ENCODE peak calls at places on chromosome 2, in eight cellular contexts. Y, B, Z, G, L, C, N and V are unnamed samples.

GRCh38 chr2:38509322-38509946 is 93.3 kb downstream of the HNRNPLL start:
- DNase-seq in Y (no peak), B (peak), Z (peak), G (no peak), L (peak), C (no peak), N (no peak), V (peak)

GRCh38 chr2:172953970-172954852 is 121.4 kb upstream of the MAP3K20 start:
- DNase-seq in Y (no peak), B (no peak), Z (no peak), G (peak), L (no peak), C (no peak), N (no peak), V (no peak)

GRCh38 chr2:240832816-240833497 is 12.9 kb upstream of the KIF1A start:
- DNase-seq in Y (no peak), B (no peak), Z (no peak), G (no peak), L (no peak), C (no peak), N (no peak), V (no peak)

GRCh38 chr2:238106698-238107524 is 6.8 kb downstream of the ESPNL start:
- DNase-seq in Y (no peak), B (no peak), Z (no peak), G (peak), L (no peak), C (no peak), N (no peak), V (no peak)

GRCh38 chr2:136327162-136327852 is 209.4 kb upstream of the CXCR4 start:
- DNase-seq in Y (no peak), B (no peak), Z (no peak), G (peak), L (no peak), C (peak), N (no peak), V (no peak)

GRCh38 chr2:132760971-132761370 is 91.0 kb upstream of the LYPD1 start:
- DNase-seq in Y (no peak), B (no peak), Z (no peak), G (peak), L (no peak), C (no peak), N (no peak), V (no peak)

GRCh38 chr2:100643906-100644501 is 81.2 kb downstream of the PDCL3 start:
- DNase-seq in Y (no peak), B (no peak), Z (no peak), G (no peak), L (no peak), C (no peak), N (no peak), V (no peak)

GRCh38 chr2:39494784-39495251 is 57.7 kb upstream of the MAP4K3 start:
- DNase-seq in Y (no peak), B (no peak), Z (peak), G (peak), L (peak), C (no peak), N (no peak), V (peak)

GRCh38 chr2:240374085-240374907 is 61.2 kb upstream of the GPC1 start:
- DNase-seq in Y (no peak), B (no peak), Z (peak), G (peak), L (peak), C (no peak), N (no peak), V (peak)

GRCh38 chr2:23522726-23523410 is 137.9 kb downstream of the KLHL29 start:
- DNase-seq in Y (no peak), B (no peak), Z (no peak), G (no peak), L (no peak), C (no peak), N (no peak), V (no peak)

GRCh38 chr2:122193622-122194021 is 438.2 kb downstream of the TSN start:
- DNase-seq in Y (no peak), B (no peak), Z (no peak), G (no peak), L (no peak), C (no peak), N (no peak), V (no peak)

GRCh38 chr2:47483191-47483590 is 80.2 kb downstream of the MSH2 start:
- DNase-seq in Y (no peak), B (no peak), Z (no peak), G (no peak), L (no peak), C (no peak), N (no peak), V (no peak)

GRCh38 chr2:230893881-230894781 is 29.4 kb downstream of the ITM2C start:
- DNase-seq in Y (no peak), B (no peak), Z (no peak), G (no peak), L (no peak), C (no peak), N (peak), V (no peak)

GRCh38 chr2:60974652-60975051 is 42.9 kb upstream of the PEX13 start:
- DNase-seq in Y (no peak), B (no peak), Z (no peak), G (no peak), L (no peak), C (no peak), N (no peak), V (no peak)

GRCh38 chr2:173653427-173653795 is 298.7 kb downstream of the CDCA7 start:
- DNase-seq in Y (no peak), B (no peak), Z (no peak), G (no peak), L (peak), C (no peak), N (no peak), V (no peak)

GRCh38 chr2:189300917-189301316 is 121.4 kb upstream of the COL5A2 start:
- DNase-seq in Y (no peak), B (no peak), Z (no peak), G (no peak), L (no peak), C (no peak), N (no peak), V (no peak)

GRCh38 chr2:207156045-207156444 is 9.7 kb downstream of the KLF7 start:
- DNase-seq in Y (no peak), B (no peak), Z (no peak), G (no peak), L (no peak), C (no peak), N (no peak), V (no peak)

GRCh38 chr2:71812736-71813135 is 334.9 kb downstream of the CYP26B1 start:
- DNase-seq in Y (no peak), B (no peak), Z (no peak), G (no peak), L (no peak), C (no peak), N (no peak), V (no peak)

GRCh38 chr2:161677634-161678033 is 53.4 kb downstream of the SLC4A10 start:
- DNase-seq in Y (no peak), B (no peak), Z (no peak), G (no peak), L (no peak), C (no peak), N (no peak), V (no peak)

GRCh38 chr2:57864926-57865325 is 181.7 kb upstream of the VRK2 start:
- DNase-seq in Y (no peak), B (no peak), Z (no peak), G (no peak), L (no peak), C (no peak), N (no peak), V (no peak)

GRCh38 chr2:112582314-112582746 is 2.1 kb upstream of the CHCHD5 start:
- DNase-seq in Y (no peak), B (peak), Z (no peak), G (peak), L (peak), C (peak), N (no peak), V (peak)

GRCh38 chr2:128773641-128774319 is 455.1 kb upstream of the HS6ST1 start:
- DNase-seq in Y (no peak), B (no peak), Z (no peak), G (no peak), L (no peak), C (no peak), N (no peak), V (no peak)

GRCh38 chr2:233338046-233338445 is 16.2 kb upstream of the DGKD start:
- DNase-seq in Y (no peak), B (no peak), Z (no peak), G (no peak), L (no peak), C (no peak), N (no peak), V (no peak)

GRCh38 chr2:74025971-74026612 is 41.4 kb downstream of the TET3 start:
- DNase-seq in Y (no peak), B (no peak), Z (no peak), G (peak), L (no peak), C (no peak), N (no peak), V (no peak)

GRCh38 chr2:62426005-62426912 is 79.7 kb downstream of the TMEM17 start:
- DNase-seq in Y (no peak), B (no peak), Z (no peak), G (no peak), L (no peak), C (no peak), N (no peak), V (no peak)

GRCh38 chr2:46770622-46771021 is 145.0 kb downstream of the MCFD2 start:
- DNase-seq in Y (no peak), B (no peak), Z (peak), G (no peak), L (peak), C (no peak), N (no peak), V (peak)

GRCh38 chr2:98908909-98909308 is 27.1 kb downstream of the CRACDL start:
- DNase-seq in Y (no peak), B (no peak), Z (no peak), G (no peak), L (no peak), C (no peak), N (no peak), V (no peak)

GRCh38 chr2:199932312-199932855 is 21.3 kb downstream of the C2orf69 start:
- DNase-seq in Y (no peak), B (no peak), Z (no peak), G (no peak), L (peak), C (no peak), N (peak), V (peak)

GRCh38 chr2:70440621-70441020 is 113.0 kb downstream of the TGFA start:
- DNase-seq in Y (no peak), B (no peak), Z (no peak), G (no peak), L (no peak), C (peak), N (no peak), V (no peak)

GRCh38 chr2:1750935-1751767 is 6.8 kb upstream of the PXDN start:
- DNase-seq in Y (peak), B (peak), Z (no peak), G (peak), L (peak), C (peak), N (no peak), V (peak)

GRCh38 chr2:230209422-230210051 is 10.2 kb downstream of the SP110 start:
- DNase-seq in Y (no peak), B (no peak), Z (no peak), G (no peak), L (no peak), C (no peak), N (no peak), V (no peak)

GRCh38 chr2:39020383-39020782 is 100.5 kb downstream of the SOS1 start:
- DNase-seq in Y (no peak), B (no peak), Z (no peak), G (no peak), L (no peak), C (no peak), N (no peak), V (no peak)

GRCh38 chr2:15640291-15640711 is 48.6 kb downstream of the DDX1 start:
- DNase-seq in Y (no peak), B (no peak), Z (peak), G (no peak), L (peak), C (no peak), N (no peak), V (peak)

GRCh38 chr2:200300650-200301314 is 5.7 kb upstream of the SPATS2L start:
- DNase-seq in Y (no peak), B (no peak), Z (no peak), G (peak), L (peak), C (no peak), N (no peak), V (no peak)

GRCh38 chr2:74915743-74916142 is 42.7 kb upstream of the POLE4 start:
- DNase-seq in Y (no peak), B (no peak), Z (no peak), G (no peak), L (peak), C (no peak), N (no peak), V (peak)

GRCh38 chr2:170711196-170711773 is 3.9 kb upstream of the SP5 start:
- DNase-seq in Y (no peak), B (no peak), Z (no peak), G (peak), L (no peak), C (no peak), N (no peak), V (no peak)

GRCh38 chr2:86175866-86176265 is 19.4 kb downstream of the IMMT start:
- DNase-seq in Y (no peak), B (no peak), Z (no peak), G (no peak), L (no peak), C (no peak), N (no peak), V (no peak)

GRCh38 chr2:72278046-72278445 is 130.4 kb upstream of the CYP26B1 start:
- DNase-seq in Y (no peak), B (no peak), Z (peak), G (no peak), L (peak), C (no peak), N (no peak), V (no peak)

GRCh38 chr2:48400553-48401179 is 129.3 kb upstream of the STON1 start:
- DNase-seq in Y (no peak), B (no peak), Z (no peak), G (no peak), L (no peak), C (no peak), N (no peak), V (no peak)